ENCODE peak calls at places on chromosome 13, in five cellular contexts. T, Z, K, A and L are unnamed samples.

GRCh38 chr13:50309872-50310594 is 294.8 kb downstream of the KCNRG start:
- DNase-seq in T (no peak), Z (no peak), K (no peak), A (no peak), L (no peak)

GRCh38 chr13:59960683-59961082 is 203.0 kb downstream of the DIAPH3 start:
- DNase-seq in T (no peak), Z (no peak), K (no peak), A (no peak), L (no peak)

GRCh38 chr13:86051134-86052103 is 252.2 kb upstream of the SLITRK6 start:
- DNase-seq in T (no peak), Z (peak), K (no peak), A (no peak), L (no peak)

GRCh38 chr13:32067149-32067961 is 35.8 kb downstream of the FRY start:
- DNase-seq in T (no peak), Z (no peak), K (no peak), A (no peak), L (no peak)

GRCh38 chr13:30222253-30222652 is 85.1 kb downstream of the KATNAL1 start:
- DNase-seq in T (no peak), Z (no peak), K (no peak), A (no peak), L (no peak)

GRCh38 chr13:75537401-75538365 is at the start of gene COMMD6:
- DNase-seq in T (peak), Z (peak), K (peak), A (peak), L (peak)

GRCh38 chr13:106595623-106596022 is 27.7 kb upstream of the ARGLU1 start:
- DNase-seq in T (peak), Z (no peak), K (no peak), A (no peak), L (no peak)

GRCh38 chr13:99956473-99957349 is 14.9 kb downstream of the ZIC5 start:
- DNase-seq in T (no peak), Z (no peak), K (no peak), A (no peak), L (no peak)

GRCh38 chr13:35499131-35500051 is 22.9 kb upstream of the MAB21L1 start:
- DNase-seq in T (no peak), Z (no peak), K (no peak), A (no peak), L (no peak)

GRCh38 chr13:60363288-60363687 is 33.7 kb upstream of the TDRD3 start:
- DNase-seq in T (no peak), Z (no peak), K (no peak), A (no peak), L (no peak)

GRCh38 chr13:54183166-54183565 is 1154.6 kb downstream of the OLFM4 start:
- DNase-seq in T (no peak), Z (no peak), K (no peak), A (no peak), L (no peak)

GRCh38 chr13:42484396-42484795 is 89.6 kb upstream of the TNFSF11 start:
- DNase-seq in T (no peak), Z (no peak), K (no peak), A (no peak), L (no peak)

GRCh38 chr13:42066542-42066941 is 18.1 kb downstream of the DGKH start:
- DNase-seq in T (no peak), Z (no peak), K (no peak), A (no peak), L (no peak)

GRCh38 chr13:91216928-91217700 is 130.4 kb upstream of the MIR17HG start:
- DNase-seq in T (no peak), Z (no peak), K (no peak), A (no peak), L (no peak)

GRCh38 chr13:105972811-105973590 is 562.5 kb downstream of the EFNB2 start:
- DNase-seq in T (no peak), Z (no peak), K (no peak), A (no peak), L (no peak)

GRCh38 chr13:42996584-42996983 is 4.5 kb upstream of the EPSTI1 start:
- DNase-seq in T (no peak), Z (no peak), K (no peak), A (no peak), L (no peak)

GRCh38 chr13:74202129-74202528 is 67.9 kb upstream of the KLF12 start:
- DNase-seq in T (no peak), Z (no peak), K (no peak), A (no peak), L (no peak)

GRCh38 chr13:97460853-97461252 is 26.9 kb downstream of the RAP2A start:
- DNase-seq in T (no peak), Z (no peak), K (no peak), A (no peak), L (no peak)

GRCh38 chr13:65638572-65639168 is 1591.5 kb downstream of the PCDH9 start:
- DNase-seq in T (no peak), Z (no peak), K (no peak), A (no peak), L (no peak)

GRCh38 chr13:99087954-99088491 is 110.2 kb upstream of the DOCK9 start:
- DNase-seq in T (no peak), Z (peak), K (no peak), A (no peak), L (no peak)

GRCh38 chr13:111383591-111384440 is 63.4 kb downstream of the TEX29 start:
- DNase-seq in T (no peak), Z (no peak), K (no peak), A (no peak), L (peak)

GRCh38 chr13:32587774-32588165 is 1.5 kb downstream of the PDS5B start:
- DNase-seq in T (no peak), Z (no peak), K (no peak), A (no peak), L (no peak)

GRCh38 chr13:59607172-59607571 is 556.6 kb downstream of the DIAPH3 start:
- DNase-seq in T (no peak), Z (no peak), K (no peak), A (no peak), L (no peak)

GRCh38 chr13:29977721-29978120 is 127.3 kb upstream of the UBL3 start:
- DNase-seq in T (no peak), Z (no peak), K (no peak), A (no peak), L (no peak)

GRCh38 chr13:44088911-44089851 is 209.5 kb downstream of the LACC1 start:
- DNase-seq in T (no peak), Z (no peak), K (no peak), A (no peak), L (no peak)

GRCh38 chr13:90868321-90868920 is 479.1 kb upstream of the MIR17HG start:
- DNase-seq in T (no peak), Z (no peak), K (no peak), A (no peak), L (no peak)

GRCh38 chr13:107450931-107451330 is 764.4 kb downstream of the LIG4 start:
- DNase-seq in T (no peak), Z (no peak), K (no peak), A (no peak), L (no peak)

GRCh38 chr13:76832258-76832988 is 53.8 kb downstream of the KCTD12 start:
- DNase-seq in T (no peak), Z (no peak), K (no peak), A (no peak), L (no peak)

GRCh38 chr13:24905242-24905641 is 141.3 kb downstream of the RNF17 start:
- DNase-seq in T (no peak), Z (no peak), K (no peak), A (no peak), L (no peak)

DNA sequence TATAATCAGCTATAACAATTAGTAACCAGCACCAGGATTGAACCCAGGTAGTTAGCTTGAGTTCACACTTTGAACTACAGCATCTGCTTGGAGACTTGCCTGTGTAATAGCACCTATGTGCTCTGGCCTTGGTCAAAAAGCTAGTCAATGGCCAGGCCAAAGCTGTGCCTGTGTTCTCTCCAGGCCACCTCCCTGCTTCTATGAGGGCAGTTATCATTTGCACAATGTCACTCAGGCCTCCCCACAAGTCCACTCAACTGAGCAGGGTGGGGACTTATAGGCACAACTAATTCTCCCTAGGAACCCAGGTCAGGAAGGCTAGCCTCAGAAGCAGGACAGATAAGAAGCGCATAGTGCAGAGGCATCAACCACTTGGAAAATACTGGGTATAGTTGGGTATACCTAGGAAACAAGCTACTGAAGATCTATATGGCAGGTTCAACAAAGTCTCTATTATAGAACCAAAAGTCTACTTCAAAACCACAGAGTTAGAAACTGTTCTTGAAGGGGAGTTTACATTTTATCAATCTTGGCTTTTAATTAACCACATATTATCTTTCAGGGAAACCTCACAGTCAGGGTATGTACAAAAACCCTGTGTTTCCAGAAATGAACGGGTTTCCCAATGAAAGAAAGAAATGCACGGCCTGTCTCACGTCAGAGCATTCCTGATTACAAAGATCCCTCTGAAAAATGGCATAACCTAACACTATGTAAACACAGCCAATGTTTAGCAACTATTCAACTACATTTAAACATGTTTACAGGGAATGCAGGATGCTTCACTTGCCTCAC is 140.9 kb downstream of the ABCC4 start:
- DNase-seq in T (no peak), Z (no peak), K (no peak), A (no peak), L (no peak)
- TF ChIP-seq EP300 in T (no peak), Z (no peak), K (no peak), A (no peak), L (no peak)

GRCh38 chr13:39892731-39893293 is 237.3 kb downstream of the COG6 start:
- DNase-seq in T (no peak), Z (no peak), K (no peak), A (no peak), L (no peak)
- TF ChIP-seq EP300 in T (no peak), Z (no peak), K (no peak), A (no peak), L (no peak)

GRCh38 chr13:28751210-28751935 is 32.6 kb upstream of the SLC46A3 start:
- DNase-seq in T (no peak), Z (no peak), K (no peak), A (no peak), L (no peak)

GRCh38 chr13:28755546-28755870 is 36.7 kb upstream of the SLC46A3 start:
- DNase-seq in T (no peak), Z (no peak), K (no peak), A (no peak), L (no peak)

GRCh38 chr13:28753946-28754345 is 35.2 kb upstream of the SLC46A3 start:
- DNase-seq in T (no peak), Z (no peak), K (no peak), A (no peak), L (no peak)

GRCh38 chr13:28754698-28755545 is 36.2 kb upstream of the SLC46A3 start:
- DNase-seq in T (no peak), Z (no peak), K (no peak), A (no peak), L (no peak)

DNA sequence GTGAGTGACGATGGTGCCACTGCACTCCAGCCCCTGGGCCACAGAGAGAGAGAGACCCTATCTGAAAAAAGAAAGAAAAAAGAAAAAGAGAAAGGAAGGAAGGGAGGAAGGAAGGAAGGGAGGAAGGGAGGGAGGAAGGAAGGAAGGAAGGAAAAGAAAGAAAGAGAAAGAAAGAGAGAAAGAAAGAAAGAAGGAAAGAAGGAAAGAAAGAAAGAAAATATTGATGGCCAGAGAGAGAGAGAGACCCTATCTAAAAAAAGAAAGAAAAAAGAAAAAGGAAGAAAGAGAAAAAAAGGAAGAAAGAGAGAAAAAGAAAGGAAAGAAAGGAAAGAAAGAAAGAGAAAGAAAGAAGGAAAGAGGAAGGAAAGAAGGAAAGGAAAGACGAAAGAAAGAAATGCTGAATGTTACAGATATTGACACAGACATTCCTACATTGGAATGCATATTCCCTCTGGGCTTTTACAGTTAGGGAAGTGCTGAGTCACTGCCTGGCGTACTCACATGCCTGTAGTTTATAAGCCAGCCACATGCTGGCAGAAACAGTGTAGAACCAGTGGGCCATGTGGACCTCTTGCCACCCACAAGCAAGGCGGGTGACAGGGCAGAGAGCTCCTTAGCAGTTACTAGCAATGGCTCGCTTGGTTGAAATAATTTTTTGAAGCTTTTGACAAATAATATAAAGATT is 34.6 kb upstream of the SLC46A3 start:
- DNase-seq in T (no peak), Z (peak), K (peak), A (no peak), L (peak)
- TF ChIP-seq EP300 in T (no peak), Z (no peak), K (no peak), A (no peak), L (no peak)

GRCh38 chr13:92677571-92677970 is 549.0 kb upstream of the GPC6 start:
- DNase-seq in T (no peak), Z (no peak), K (no peak), A (no peak), L (no peak)
- TF ChIP-seq EP300 in T (no peak), Z (no peak), K (no peak), A (no peak), L (no peak)

GRCh38 chr13:89627991-89628390 is 1719.5 kb upstream of the MIR17HG start:
- DNase-seq in T (no peak), Z (no peak), K (no peak), A (no peak), L (no peak)
- TF ChIP-seq EP300 in T (no peak), Z (no peak), K (no peak), A (no peak), L (no peak)

GRCh38 chr13:109784590-109785140 is 1.7 kb downstream of the IRS2 start:
- DNase-seq in T (peak), Z (peak), K (peak), A (peak), L (peak)

GRCh38 chr13:109783815-109784589 is 2.4 kb downstream of the IRS2 start:
- DNase-seq in T (peak), Z (no peak), K (no peak), A (no peak), L (no peak)

GRCh38 chr13:109786457-109787134 is at the start of gene IRS2:
- DNase-seq in T (peak), Z (peak), K (peak), A (peak), L (peak)

GRCh38 chr13:109785892-109786450 is 412 bp downstream of the IRS2 start:
- DNase-seq in T (no peak), Z (no peak), K (no peak), A (no peak), L (no peak)

GRCh38 chr13:109785141-109785891 is 1.1 kb downstream of the IRS2 start:
- DNase-seq in T (peak), Z (peak), K (peak), A (peak), L (peak)
- TF ChIP-seq EP300 in T (no peak), Z (no peak), K (no peak), A (no peak), L (no peak)

DNA sequence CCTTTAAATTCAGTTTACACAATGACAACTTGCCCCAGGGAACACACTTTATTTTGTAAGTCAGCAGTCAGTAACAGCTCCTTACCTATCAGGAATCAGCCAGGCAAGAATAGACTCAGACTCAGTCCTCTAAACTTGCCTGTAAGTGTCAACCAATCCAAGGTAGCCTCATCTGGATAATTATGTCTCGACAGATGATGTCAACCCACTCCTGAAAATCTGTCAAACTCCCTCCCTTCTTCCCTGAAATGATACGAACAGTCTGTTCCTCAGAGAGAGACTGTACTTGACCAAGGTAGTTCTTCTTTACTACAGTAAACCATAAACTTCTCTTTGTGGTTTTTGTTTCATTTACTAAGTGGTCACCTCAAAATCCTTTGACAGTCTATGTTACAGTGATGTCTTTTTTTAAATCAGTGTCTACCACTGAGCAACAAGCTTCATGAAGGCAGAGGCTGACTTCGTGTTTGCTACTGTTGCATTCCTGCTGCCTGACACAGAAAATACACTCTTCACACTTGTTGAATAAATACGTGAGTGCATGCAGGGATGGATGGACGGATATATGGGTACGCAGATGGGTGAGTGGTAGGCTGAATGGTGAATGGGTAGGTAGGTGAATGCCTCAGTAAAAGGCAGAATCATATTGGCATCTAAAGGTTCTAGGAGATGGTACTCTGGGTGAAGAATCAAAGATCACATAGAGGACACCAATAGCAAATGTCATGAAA is 17.5 kb upstream of the FREM2 start:
- DNase-seq in T (no peak), Z (no peak), K (no peak), A (no peak), L (no peak)
- TF ChIP-seq EP300 in T (no peak), Z (no peak), K (no peak), A (no peak), L (no peak)

DNA sequence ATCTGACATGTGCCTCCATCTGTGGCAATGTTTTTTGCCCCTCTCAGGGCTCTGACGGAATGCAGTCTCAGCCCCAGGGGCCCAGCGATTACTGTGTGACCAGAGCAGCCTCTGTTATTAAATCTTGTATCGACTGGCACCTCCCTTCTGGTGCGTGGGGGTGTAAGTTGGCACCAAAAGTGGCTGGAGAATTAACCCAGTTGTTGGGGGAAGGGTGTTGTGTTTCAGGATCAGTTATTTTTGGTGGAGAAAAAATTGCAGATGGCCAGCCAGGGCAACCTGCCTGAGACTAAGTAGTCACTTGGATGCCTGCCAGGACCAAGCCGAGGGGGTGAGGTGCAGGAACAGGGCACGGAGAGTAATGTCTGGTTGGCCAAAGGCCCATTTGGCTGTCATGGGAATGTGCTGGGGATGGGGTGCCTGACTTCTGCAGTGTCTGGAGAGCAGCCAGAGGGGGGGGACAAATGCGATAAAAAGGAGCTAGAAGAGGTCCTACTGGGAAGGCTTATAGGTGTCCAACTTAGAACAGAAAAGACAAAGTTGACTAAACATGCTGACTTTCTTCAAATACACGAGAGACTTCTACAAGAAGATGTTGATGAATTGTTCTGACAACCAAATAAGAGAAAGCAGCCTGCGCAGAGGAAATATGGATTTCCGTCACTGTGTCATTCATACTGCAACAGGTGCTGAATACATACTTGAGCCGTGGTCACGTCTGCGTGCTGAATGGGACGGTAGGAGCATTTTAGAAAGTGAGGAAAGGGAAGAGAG is 69.8 kb downstream of the SIAH3 start:
- DNase-seq in T (no peak), Z (peak), K (peak), A (no peak), L (peak)
- TF ChIP-seq EP300 in T (no peak), Z (no peak), K (no peak), A (no peak), L (no peak)